ENCODE peak calls at places on chromosomes 5 and 9, in eight cellular contexts. B, Z, E, W, M, X, Q and A are unnamed samples.

GRCh38 chr5:16776611-16777251 is 159.4 kb downstream of the MYO10 start:
- DNase-seq in B (peak), Z (no peak), E (no peak), W (no peak), M (no peak), X (peak), Q (peak), A (no peak)

GRCh38 chr9:85743290-85744128 is 1.8 kb upstream of the AGTPBP1 start:
- DNase-seq in B (peak), Z (no peak), E (peak), W (peak), M (peak), X (no peak), Q (peak), A (peak)

GRCh38 chr5:54087436-54087835 is 222.9 kb downstream of the ARL15 start:
- DNase-seq in B (peak), Z (no peak), E (peak), W (no peak), M (no peak), X (no peak), Q (peak), A (no peak)

GRCh38 chr9:83218411-83219090 is 155.6 kb upstream of the RASEF start:
- DNase-seq in B (no peak), Z (no peak), E (no peak), W (no peak), M (no peak), X (no peak), Q (no peak), A (no peak)

GRCh38 chr5:98657559-98657958 is 115.9 kb upstream of the RGMB start:
- DNase-seq in B (no peak), Z (no peak), E (no peak), W (no peak), M (no peak), X (no peak), Q (no peak), A (no peak)

GRCh38 chr5:80238778-80239679 is 16.8 kb downstream of the SERINC5 start:
- DNase-seq in B (peak), Z (no peak), E (peak), W (peak), M (peak), X (no peak), Q (peak), A (no peak)

GRCh38 chr9:104907278-104907951 is 20.5 kb downstream of the ABCA1 start:
- DNase-seq in B (peak), Z (no peak), E (peak), W (no peak), M (peak), X (no peak), Q (peak), A (no peak)

GRCh38 chr5:67182406-67182805 is 14.2 kb downstream of the CD180 start:
- DNase-seq in B (peak), Z (peak), E (peak), W (no peak), M (peak), X (no peak), Q (peak), A (no peak)

GRCh38 chr9:95055337-95055850 is 262.1 kb downstream of the FANCC start:
- DNase-seq in B (peak), Z (no peak), E (no peak), W (no peak), M (no peak), X (no peak), Q (no peak), A (no peak)

GRCh38 chr5:174175869-174176268 is 130.4 kb downstream of the NSG2 start:
- DNase-seq in B (no peak), Z (no peak), E (no peak), W (no peak), M (peak), X (peak), Q (no peak), A (no peak)

GRCh38 chr5:90134892-90135291 is 274.7 kb downstream of the CETN3 start:
- DNase-seq in B (peak), Z (no peak), E (peak), W (no peak), M (peak), X (no peak), Q (peak), A (no peak)

GRCh38 chr9:95077053-95077765 is 240.3 kb downstream of the FANCC start:
- DNase-seq in B (no peak), Z (no peak), E (no peak), W (no peak), M (no peak), X (peak), Q (no peak), A (no peak)

GRCh38 chr5:68431181-68431580 is 215.6 kb downstream of the PIK3R1 start:
- DNase-seq in B (no peak), Z (no peak), E (no peak), W (no peak), M (no peak), X (no peak), Q (no peak), A (no peak)

GRCh38 chr5:154191467-154192261 is 1.1 kb downstream of the GALNT10 start:
- DNase-seq in B (peak), Z (no peak), E (peak), W (no peak), M (no peak), X (no peak), Q (peak), A (peak)

GRCh38 chr9:110248361-110248760 is 7.9 kb downstream of the TXN start:
- DNase-seq in B (no peak), Z (no peak), E (peak), W (no peak), M (no peak), X (no peak), Q (peak), A (no peak)

GRCh38 chr9:35733109-35733541 is 659 bp downstream of the CREB3 start:
- DNase-seq in B (peak), Z (no peak), E (peak), W (peak), M (peak), X (peak), Q (peak), A (no peak)

GRCh38 chr9:71681708-71682268 is 86.5 kb downstream of the CEMIP2 start:
- DNase-seq in B (peak), Z (no peak), E (peak), W (no peak), M (peak), X (no peak), Q (peak), A (no peak)

GRCh38 chr5:80255425-80255751 is 460 bp downstream of the SERINC5 start:
- DNase-seq in B (peak), Z (no peak), E (peak), W (no peak), M (peak), X (peak), Q (peak), A (peak)

GRCh38 chr9:127987103-127987614 is 6.4 kb upstream of the EEIG1 start:
- DNase-seq in B (peak), Z (no peak), E (no peak), W (no peak), M (peak), X (no peak), Q (no peak), A (no peak)

GRCh38 chr9:4769321-4770080 is 23.2 kb upstream of the RCL1 start:
- DNase-seq in B (peak), Z (no peak), E (peak), W (no peak), M (peak), X (no peak), Q (peak), A (no peak)

GRCh38 chr5:96614110-96614691 is 48.0 kb upstream of the CAST start:
- DNase-seq in B (peak), Z (peak), E (peak), W (peak), M (peak), X (peak), Q (peak), A (peak)
- H3K4me3 ChIP-seq in B (peak), Z (no peak), E (peak), W (no peak), M (no peak), X (no peak), Q (peak), A (no peak)

GRCh38 chr5:32854473-32854872 is 143.4 kb downstream of the NPR3 start:
- DNase-seq in B (no peak), Z (no peak), E (no peak), W (no peak), M (no peak), X (no peak), Q (no peak), A (no peak)

DNA sequence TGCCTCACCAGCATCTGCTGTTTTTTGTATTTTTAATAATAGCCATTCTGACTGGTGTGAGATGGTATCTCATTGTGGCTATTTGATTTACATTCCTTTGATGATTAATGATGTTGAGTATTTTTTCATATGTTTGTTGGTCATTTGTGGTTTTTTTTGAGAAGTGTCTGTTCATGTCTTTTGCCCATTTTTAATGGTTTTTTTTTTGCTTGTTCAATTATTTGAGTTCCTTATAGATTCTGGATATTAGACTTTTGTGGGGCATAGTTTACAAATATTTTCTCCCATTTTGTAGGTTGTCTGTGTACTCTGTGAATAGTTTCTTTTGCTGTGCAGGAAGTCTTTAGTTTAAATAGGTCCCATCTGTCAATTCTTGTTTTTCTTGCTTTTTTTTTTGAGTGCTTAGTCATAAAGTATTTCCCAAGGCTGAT is 148.1 kb downstream of the NPR3 start:
- DNase-seq in B (peak), Z (no peak), E (peak), W (no peak), M (no peak), X (no peak), Q (no peak), A (no peak)
- H3K4me3 ChIP-seq in B (no peak), Z (no peak), E (no peak), W (no peak), M (no peak), X (no peak), Q (no peak), A (no peak)

DNA sequence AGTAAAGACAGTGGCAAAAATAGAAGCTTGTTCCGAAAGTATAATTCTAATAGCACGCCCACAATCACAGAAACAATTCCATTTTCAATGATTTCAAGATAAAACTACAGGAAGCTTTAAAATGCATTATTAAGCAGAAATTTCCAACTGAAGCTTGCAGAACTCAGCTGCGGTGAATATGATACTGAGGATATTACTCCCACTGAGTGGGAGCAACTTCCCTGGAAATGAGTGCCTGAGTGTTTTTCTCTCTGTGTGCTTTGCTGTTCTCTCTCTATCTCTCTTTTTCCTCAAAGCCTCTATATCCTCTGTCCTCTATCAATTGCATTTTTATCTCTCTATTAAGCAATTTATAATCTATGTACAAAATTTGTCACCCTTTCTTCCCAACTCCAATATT is 187.5 kb upstream of the PRDM9 start:
- DNase-seq in B (no peak), Z (no peak), E (peak), W (no peak), M (no peak), X (no peak), Q (no peak), A (no peak)
- H3K4me3 ChIP-seq in B (no peak), Z (no peak), E (no peak), W (no peak), M (no peak), X (no peak), Q (no peak), A (no peak)

GRCh38 chr9:84239341-84239740 is 101.2 kb downstream of the SLC28A3 start:
- DNase-seq in B (peak), Z (no peak), E (peak), W (no peak), M (no peak), X (no peak), Q (peak), A (no peak)

GRCh38 chr9:84238652-84239051 is 101.9 kb downstream of the SLC28A3 start:
- DNase-seq in B (peak), Z (no peak), E (peak), W (no peak), M (no peak), X (no peak), Q (peak), A (no peak)

GRCh38 chr9:84241817-84242356 is 98.7 kb downstream of the SLC28A3 start:
- DNase-seq in B (no peak), Z (no peak), E (no peak), W (no peak), M (no peak), X (no peak), Q (no peak), A (no peak)
- H3K4me3 ChIP-seq in B (no peak), Z (no peak), E (no peak), W (no peak), M (no peak), X (no peak), Q (no peak), A (no peak)

DNA sequence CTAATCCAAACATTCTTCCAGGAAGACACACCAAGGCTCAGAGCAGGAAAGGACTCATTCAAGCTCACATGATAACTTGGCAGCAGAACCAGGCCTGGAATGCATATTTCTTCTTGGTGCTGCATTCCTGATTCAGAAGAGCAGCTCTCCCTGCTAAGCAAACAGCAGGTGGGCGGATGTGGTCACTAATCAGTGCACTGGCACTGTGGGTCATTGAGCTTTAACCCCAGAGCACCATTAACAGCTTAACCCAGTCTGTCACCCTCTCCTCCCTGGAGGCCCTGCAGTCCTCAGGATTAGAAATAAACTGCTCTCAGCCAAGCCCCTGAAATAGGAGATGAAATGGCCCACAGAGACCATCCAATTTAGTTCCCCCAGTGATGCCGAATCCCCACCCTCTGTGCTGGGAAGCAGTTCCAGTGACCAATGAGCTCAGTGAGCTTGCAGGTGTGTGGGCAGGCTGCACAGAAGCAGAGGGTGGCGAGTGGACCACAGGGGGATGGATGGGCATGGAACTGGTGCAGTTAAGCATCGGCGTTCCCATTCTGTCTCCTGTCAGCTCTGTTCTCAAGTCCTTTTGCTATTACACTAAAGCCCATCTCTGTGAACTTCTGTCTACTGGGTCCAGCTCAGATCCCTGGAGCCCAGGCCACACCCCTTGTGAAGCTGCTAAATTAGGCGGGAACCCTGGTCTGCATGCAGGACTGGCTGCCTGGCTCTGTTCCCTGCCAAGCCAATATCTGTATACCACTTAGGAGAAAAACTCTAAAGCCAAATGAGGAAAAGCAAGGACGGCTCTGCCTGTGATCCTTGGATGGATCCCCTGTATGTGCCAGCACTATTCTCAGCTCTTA is 16.6 kb upstream of the MEGF9 start:
- DNase-seq in B (peak), Z (no peak), E (peak), W (no peak), M (peak), X (no peak), Q (peak), A (no peak)
- H3K4me3 ChIP-seq in B (no peak), Z (no peak), E (no peak), W (no peak), M (no peak), X (no peak), Q (no peak), A (no peak)

DNA sequence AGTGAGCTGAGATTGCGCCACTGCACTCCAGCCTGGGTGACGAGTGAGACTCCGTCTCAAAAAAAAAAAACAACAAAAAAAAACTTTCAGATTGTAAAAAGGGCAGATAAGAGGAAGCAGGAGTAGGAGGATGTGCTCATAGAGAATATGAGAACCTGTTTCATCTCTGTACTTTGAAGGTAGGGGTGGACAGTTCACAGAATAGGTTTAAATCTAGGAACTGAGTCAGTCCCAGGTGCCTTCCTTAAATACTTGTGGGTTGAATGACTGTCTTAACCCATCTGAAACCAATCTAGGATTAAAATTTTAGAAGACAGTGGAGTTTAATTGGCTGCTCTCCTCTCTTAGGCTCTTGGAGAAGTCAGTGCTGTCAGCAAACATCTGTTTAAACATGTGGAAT is 12.4 kb downstream of the POLK start:
- DNase-seq in B (no peak), Z (no peak), E (no peak), W (peak), M (no peak), X (no peak), Q (no peak), A (no peak)
- H3K4me3 ChIP-seq in B (no peak), Z (no peak), E (no peak), W (no peak), M (no peak), X (no peak), Q (no peak), A (no peak)